ENCODE peak calls at places on chromosomes 5 and 9, in seven cellular contexts. V is body of pancreas; A is A673; H is iPS DF 6.9; G is adrenal gland; O is CD4-positive, CD25-positive, alpha-beta regulatory T cell; E is NT2/D1. I is an unnamed sample.

GRCh38 chr5:32767948-32768427 is 56.9 kb downstream of the NPR3 start:
- DNase-seq in V (no peak), A (no peak), H (no peak), G (peak; percentile 88), O (no peak), E (no peak), I (no peak)

GRCh38 chr5:33272288-33272687 is 168.5 kb upstream of the TARS1 start:
- DNase-seq in V (no peak), A (no peak), H (no peak), G (no peak), O (no peak), E (no peak), I (no peak)

GRCh38 chr5:157484768-157485167 is 24.8 kb downstream of the NIPAL4 start:
- DNase-seq in V (no peak), A (no peak), H (no peak), G (no peak), O (no peak), E (no peak), I (peak; percentile 65)

GRCh38 chr5:2752059-2752874 is 790 bp upstream of the IRX2 start:
- DNase-seq in V (no peak), A (no peak), H (no peak), G (no peak), O (no peak), E (no peak), I (peak; percentile 90)

GRCh38 chr5:88659529-88660325 is 223.3 kb downstream of the MEF2C start:
- DNase-seq in V (no peak), A (no peak), H (no peak), G (no peak), O (no peak), E (no peak), I (no peak)

GRCh38 chr9:652896-653295 is 188.6 kb upstream of the DMRT1 start:
- DNase-seq in V (peak; percentile 53), A (no peak), H (no peak), G (no peak), O (no peak), E (no peak), I (no peak)

GRCh38 chr9:85425153-85425611 is 316.6 kb downstream of the AGTPBP1 start:
- DNase-seq in V (peak; percentile 58), A (peak; percentile 79), H (peak; percentile 84), G (peak; percentile 66), O (no peak), E (peak; percentile 83), I (peak; percentile 73)

GRCh38 chr5:150641006-150641570 is 628 bp downstream of the SYNPO start:
- DNase-seq in V (no peak), A (no peak), H (no peak), G (peak; percentile 77), O (no peak), E (no peak), I (no peak)

GRCh38 chr9:115209601-115210306 is 91.8 kb upstream of the TNC start:
- DNase-seq in V (no peak), A (no peak), H (no peak), G (no peak), O (no peak), E (no peak), I (no peak)

GRCh38 chr5:146797683-146798082 is 80.9 kb downstream of the PPP2R2B start:
- DNase-seq in V (no peak), A (no peak), H (no peak), G (no peak), O (no peak), E (no peak), I (no peak)

GRCh38 chr5:61342066-61342465 is 10.0 kb downstream of the ZSWIM6 start:
- DNase-seq in V (no peak), A (peak; percentile 49), H (no peak), G (no peak), O (no peak), E (no peak), I (no peak)

GRCh38 chr9:9412241-9412640 is 1200.6 kb downstream of the PTPRD start:
- DNase-seq in V (no peak), A (peak; percentile 1), H (no peak), G (no peak), O (no peak), E (no peak), I (no peak)

GRCh38 chr9:37752646-37753488 is 738 bp upstream of the TRMT10B start:
- DNase-seq in V (no peak), A (no peak), H (no peak), G (no peak), O (no peak), E (no peak), I (no peak)

GRCh38 chr5:67248703-67249589 is 52.3 kb upstream of the CD180 start:
- DNase-seq in V (no peak), A (no peak), H (no peak), G (no peak), O (no peak), E (no peak), I (no peak)

GRCh38 chr5:113183694-113184093 is 207.1 kb downstream of the DCP2 start:
- DNase-seq in V (no peak), A (no peak), H (no peak), G (no peak), O (no peak), E (no peak), I (no peak)

GRCh38 chr5:68344447-68345111 is 129.0 kb downstream of the PIK3R1 start:
- DNase-seq in V (no peak), A (peak; percentile 41), H (no peak), G (no peak), O (peak; percentile 2), E (no peak), I (no peak)

GRCh38 chr5:14173419-14174234 is 30.5 kb downstream of the TRIO start:
- DNase-seq in V (no peak), A (peak; percentile 10), H (no peak), G (no peak), O (no peak), E (no peak), I (no peak)

GRCh38 chr5:170846416-170846815 is 15.4 kb upstream of the RANBP17 start:
- DNase-seq in V (no peak), A (no peak), H (no peak), G (no peak), O (no peak), E (no peak), I (no peak)

GRCh38 chr5:170287532-170287931 is 10.0 kb downstream of the LCP2 start:
- DNase-seq in V (peak; percentile 66), A (no peak), H (no peak), G (no peak), O (no peak), E (no peak), I (no peak)

GRCh38 chr9:12935714-12936113 is 160.9 kb downstream of the LURAP1L start:
- DNase-seq in V (no peak), A (peak; percentile 21), H (no peak), G (no peak), O (no peak), E (no peak), I (no peak)

GRCh38 chr5:103883143-103883542 is 320.6 kb upstream of the NUDT12 start:
- DNase-seq in V (no peak), A (no peak), H (no peak), G (no peak), O (no peak), E (no peak), I (no peak)

GRCh38 chr9:133385452-133385851 is 9.3 kb downstream of the STKLD1 start:
- DNase-seq in V (no peak), A (no peak), H (no peak), G (no peak), O (no peak), E (no peak), I (no peak)

GRCh38 chr9:129776938-129777768 is 24.3 kb upstream of the PTGES start:
- DNase-seq in V (peak; percentile 88), A (peak; percentile 42), H (no peak), G (peak; percentile 95), O (no peak), E (peak; percentile 43), I (peak; percentile 91)

GRCh38 chr9:129777769-129778130 is 24.9 kb upstream of the PTGES start:
- DNase-seq in V (no peak), A (no peak), H (no peak), G (no peak), O (no peak), E (no peak), I (no peak)

GRCh38 chr9:129781991-129782390 is 21.0 kb upstream of the TOR1B start:
- DNase-seq in V (no peak), A (no peak), H (no peak), G (no peak), O (no peak), E (no peak), I (no peak)

GRCh38 chr9:129778469-129778868 is 24.5 kb upstream of the TOR1B start:
- DNase-seq in V (no peak), A (no peak), H (no peak), G (no peak), O (no peak), E (no peak), I (no peak)

DNA sequence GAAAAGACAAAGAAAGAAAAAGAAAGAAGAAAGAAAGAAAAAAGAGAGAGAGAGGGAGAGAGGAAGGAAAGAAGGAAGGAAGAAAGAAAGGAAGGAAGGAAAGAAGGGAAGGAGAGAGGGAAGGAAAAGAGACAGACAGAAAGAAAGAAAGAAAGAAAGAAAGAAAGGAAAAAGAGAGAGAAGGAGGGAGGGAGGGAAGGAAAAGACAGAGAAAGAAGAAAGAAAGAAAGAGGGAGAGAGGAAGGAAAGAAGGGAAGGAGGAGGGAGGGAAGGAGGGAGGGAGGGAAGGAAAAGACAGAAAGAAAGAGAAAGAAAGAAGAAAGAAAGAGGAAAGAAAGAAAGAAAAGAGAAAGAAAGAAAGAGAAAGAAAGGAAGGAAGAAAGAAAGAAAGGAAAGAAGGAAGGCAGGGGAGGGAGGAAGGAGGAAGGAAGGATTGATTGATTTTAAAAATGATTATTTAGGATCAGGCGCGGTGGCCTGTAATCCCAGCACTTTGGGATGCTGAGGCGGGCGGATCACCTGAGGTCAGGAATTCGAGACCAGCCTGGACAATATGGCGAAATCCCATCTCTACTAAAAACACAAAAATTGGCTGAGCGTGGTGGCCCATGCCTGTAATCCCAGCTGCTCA is 23.3 kb upstream of the TOR1B start:
- DNase-seq in V (no peak), A (no peak), H (no peak), G (no peak), O (no peak), E (no peak), I (no peak)
- H3K4me1 ChIP-seq in V (no peaks in the 10 kb centered on the region), A (no peaks in the 10 kb centered on the region), H (peaks cover 2% of the 10 kb centered on the region), G (peaks cover 14% of the 10 kb centered on the region), O (peaks cover 3% of the 10 kb centered on the region), E (peaks cover 9% of the 10 kb centered on the region), I (peaks cover 18% of the 10 kb centered on the region)

DNA sequence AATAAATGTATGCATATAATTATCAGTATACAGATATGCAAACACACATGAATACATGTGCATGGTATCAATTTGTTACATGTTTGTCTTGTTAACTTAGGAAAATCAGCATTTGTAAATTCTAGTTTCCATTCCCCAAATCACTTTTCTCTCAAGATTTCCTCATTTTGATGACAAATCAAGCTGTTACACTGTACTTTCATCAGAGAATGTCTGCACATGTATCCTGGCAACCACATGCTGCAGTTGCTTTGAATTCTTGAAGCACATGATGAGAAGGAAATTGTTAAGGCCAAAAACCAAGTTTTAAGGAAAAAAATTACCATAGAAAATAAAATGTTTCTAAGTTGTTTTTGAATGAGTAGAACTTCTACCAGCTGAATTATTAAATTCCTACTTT is 1834.5 kb downstream of the EFNA5 start:
- DNase-seq in V (no peak), A (no peak), H (no peak), G (no peak), O (no peak), E (no peak), I (no peak)
- H3K4me1 ChIP-seq in V (peaks cover 7% of the 10 kb centered on the region), A (no peaks in the 10 kb centered on the region), H (no peaks in the 10 kb centered on the region), G (no peaks in the 10 kb centered on the region), O (no peaks in the 10 kb centered on the region), E (no peaks in the 10 kb centered on the region), I (no peaks in the 10 kb centered on the region)

GRCh38 chr9:125235805-125236534 is 5.2 kb downstream of the HSPA5 start:
- DNase-seq in V (no peak), A (no peak), H (no peak), G (no peak), O (no peak), E (no peak), I (no peak)
- H3K4me1 ChIP-seq in V (peaks cover 47% of the 10 kb centered on the region), A (peaks cover 33% of the 10 kb centered on the region), H (no peaks in the 10 kb centered on the region), G (peaks cover 57% of the 10 kb centered on the region), O (peaks cover 45% of the 10 kb centered on the region), E (peaks cover 3% of the 10 kb centered on the region), I (peaks cover 52% of the 10 kb centered on the region)

GRCh38 chr9:123357748-123358059 is 1.7 kb downstream of the CRB2 start:
- DNase-seq in V (no peak), A (no peak), H (no peak), G (no peak), O (no peak), E (no peak), I (no peak)
- H3K4me1 ChIP-seq in V (peaks cover 17% of the 10 kb centered on the region), A (peaks cover 8% of the 10 kb centered on the region), H (peaks cover 23% of the 10 kb centered on the region), G (no peaks in the 10 kb centered on the region), O (peaks cover 4% of the 10 kb centered on the region), E (peaks cover 34% of the 10 kb centered on the region), I (no peaks in the 10 kb centered on the region)